ENCODE peak calls at places on chromosomes 4 and X, in six cellular contexts. C, H, M, G, K and U are unnamed samples.

GRCh38 chrX:460116-460515 is 73.4 kb upstream of the PPP2R3B start:
- DNase-seq in C (no peak), H (no peak), M (no peak), G (no peak), K (no peak), U (no peak)

GRCh38 chr4:2797545-2798305 is 4.8 kb downstream of the SH3BP2 start:
- DNase-seq in C (no peak), H (no peak), M (peak; percentile 58), G (no peak), K (no peak), U (peak; percentile 40)

GRCh38 chrX:6645216-6645615 is 110.3 kb upstream of the VCX3A start:
- DNase-seq in C (no peak), H (no peak), M (no peak), G (no peak), K (no peak), U (no peak)

GRCh38 chrX:13463608-13464007 is 105.8 kb upstream of the EGFL6 start:
- DNase-seq in C (peak; percentile 98), H (no peak), M (no peak), G (no peak), K (no peak), U (no peak)

GRCh38 chr4:168551945-168552695 is 55.3 kb downstream of the PALLD start:
- DNase-seq in C (no peak), H (no peak), M (peak; percentile 24), G (no peak), K (no peak), U (no peak)

GRCh38 chrX:131723646-131724045 is 179.8 kb downstream of the OR13H1 start:
- DNase-seq in C (no peak), H (no peak), M (no peak), G (peak; percentile 9), K (no peak), U (no peak)

GRCh38 chr4:48799157-48799556 is 19.1 kb upstream of the FRYL start:
- DNase-seq in C (no peak), H (no peak), M (no peak), G (no peak), K (no peak), U (no peak)

GRCh38 chr4:47084795-47085194 is 53.4 kb downstream of the GABRB1 start:
- DNase-seq in C (no peak), H (no peak), M (no peak), G (no peak), K (no peak), U (no peak)

GRCh38 chrX:16722481-16722880 is 3.1 kb downstream of the SYAP1 start:
- DNase-seq in C (peak; percentile 15), H (no peak), M (no peak), G (no peak), K (no peak), U (no peak)

GRCh38 chr4:151408630-151409469 is at the start of gene FHIP1A:
- DNase-seq in C (peak; percentile 53), H (peak; percentile 65), M (peak; percentile 86), G (peak; percentile 96), K (peak; percentile 71), U (peak; percentile 82)

GRCh38 chr4:32748498-32748897 is 2028.3 kb downstream of the PCDH7 start:
- DNase-seq in C (no peak), H (no peak), M (no peak), G (no peak), K (no peak), U (no peak)

GRCh38 chr4:112287258-112287873 is 1.7 kb upstream of the TIFA start:
- DNase-seq in C (no peak), H (no peak), M (peak; percentile 33), G (no peak), K (no peak), U (no peak)

GRCh38 chr4:99634742-99635360 is 22.8 kb downstream of the C4orf54 start:
- DNase-seq in C (no peak), H (no peak), M (no peak), G (no peak), K (no peak), U (no peak)

GRCh38 chr4:188495169-188495568 is 355.9 kb downstream of the TRIML1 start:
- DNase-seq in C (no peak), H (no peak), M (no peak), G (no peak), K (no peak), U (no peak)

GRCh38 chrX:79366888-79367749 is at the start of gene ITM2A:
- DNase-seq in C (no peak), H (peak; percentile 22), M (peak; percentile 64), G (peak; percentile 32), K (peak; percentile 63), U (peak; percentile 52)

GRCh38 chrX:83934220-83934619 is 73.3 kb downstream of the CYLC1 start:
- DNase-seq in C (no peak), H (no peak), M (no peak), G (peak; percentile 0), K (no peak), U (no peak)

GRCh38 chr4:125101706-125102105 is 213.0 kb upstream of the FAT4 start:
- DNase-seq in C (no peak), H (no peak), M (no peak), G (no peak), K (no peak), U (no peak)

GRCh38 chrX:137227164-137227563 is 193.4 kb upstream of the GPR101 start:
- DNase-seq in C (no peak), H (no peak), M (no peak), G (no peak), K (no peak), U (no peak)

GRCh38 chrX:40085086-40085551 is 12.6 kb downstream of the BCOR start:
- DNase-seq in C (peak; percentile 86), H (no peak), M (no peak), G (no peak), K (no peak), U (no peak)

GRCh38 chr4:145618210-145618911 is 824 bp upstream of the MMAA start:
- DNase-seq in C (no peak), H (no peak), M (no peak), G (no peak), K (no peak), U (peak; percentile 5)

GRCh38 chr4:164287173-164287572 is 466.8 kb upstream of the SMIM31 start:
- DNase-seq in C (no peak), H (no peak), M (no peak), G (no peak), K (no peak), U (no peak)

GRCh38 chr4:85499573-85499972 is 24.6 kb downstream of the ARHGAP24 start:
- DNase-seq in C (no peak), H (no peak), M (no peak), G (no peak), K (no peak), U (no peak)
- H3K4me1 ChIP-seq in C (peaks cover 2% of the 10 kb centered on the region), H (no peaks in the 10 kb centered on the region), M (no peaks in the 10 kb centered on the region), G (peaks cover 11% of the 10 kb centered on the region), K (peaks cover 33% of the 10 kb centered on the region), U (no peaks in the 10 kb centered on the region)

DNA sequence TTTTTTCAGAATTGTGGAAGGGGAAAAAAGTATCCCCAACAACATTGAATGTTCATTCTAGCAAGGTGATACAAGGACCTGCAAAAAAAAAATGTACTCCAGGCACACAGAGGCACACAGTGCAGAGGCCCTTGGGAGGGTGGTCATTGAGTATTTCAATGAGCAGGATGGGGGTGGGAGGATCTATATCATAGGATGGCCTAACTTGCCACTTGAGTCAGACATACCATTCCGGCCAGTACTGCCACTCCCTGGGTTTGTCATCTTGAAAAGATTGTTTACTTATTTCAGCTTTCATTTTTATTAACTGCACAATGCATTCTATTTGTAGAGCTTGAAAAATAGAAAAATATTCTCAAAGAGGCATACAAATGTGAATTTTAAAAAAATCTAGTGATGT is 18.7 kb downstream of the ZNF595 start:
- DNase-seq in C (no peak), H (no peak), M (no peak), G (no peak), K (no peak), U (no peak)
- H3K9me3 ChIP-seq in C (peaks cover 42% of the 10 kb centered on the region), H (peaks cover 35% of the 10 kb centered on the region), M (peaks cover 18% of the 10 kb centered on the region), G (no peaks in the 10 kb centered on the region), K (peaks cover 84% of the 10 kb centered on the region), U (peaks cover 25% of the 10 kb centered on the region)

DNA sequence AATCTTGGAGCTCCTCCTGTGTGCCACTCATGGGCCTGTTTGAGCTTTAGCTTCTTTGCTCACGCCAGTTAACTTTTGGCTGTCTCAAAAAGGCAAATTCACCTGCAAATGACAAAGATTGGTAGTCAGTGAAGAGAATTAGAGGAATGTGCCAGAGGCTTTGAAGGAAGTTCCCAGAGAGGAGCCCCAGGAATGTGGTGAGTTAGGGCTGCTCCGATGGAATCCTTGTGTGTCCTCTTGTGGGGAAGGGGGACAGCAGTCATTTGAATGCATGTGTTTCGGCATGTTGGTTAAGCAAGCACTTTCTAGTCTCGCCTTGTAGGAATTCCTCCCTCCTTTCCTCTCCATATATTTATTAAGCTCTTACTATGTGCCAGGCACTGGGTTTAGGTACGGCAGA is 62.9 kb downstream of the ELF4 start:
- DNase-seq in C (no peak), H (no peak), M (no peak), G (no peak), K (no peak), U (no peak)
- H3K36me3 ChIP-seq in C (peaks cover 18% of the 10 kb centered on the region), H (peaks cover 17% of the 10 kb centered on the region), M (peaks cover 5% of the 10 kb centered on the region), G (peaks cover 6% of the 10 kb centered on the region), K (peaks cover 33% of the 10 kb centered on the region), U (peaks cover 21% of the 10 kb centered on the region)

GRCh38 chr4:40179360-40179759 is 17.5 kb upstream of the RHOH start:
- DNase-seq in C (no peak), H (no peak), M (no peak), G (no peak), K (no peak), U (no peak)

GRCh38 chr4:40183615-40184411 is 13.0 kb upstream of the RHOH start:
- DNase-seq in C (no peak), H (no peak), M (no peak), G (no peak), K (no peak), U (no peak)

GRCh38 chr4:40180356-40180755 is 16.5 kb upstream of the RHOH start:
- DNase-seq in C (peak; percentile 88), H (no peak), M (no peak), G (no peak), K (no peak), U (no peak)

GRCh38 chr4:40182979-40183378 is 13.9 kb upstream of the RHOH start:
- DNase-seq in C (no peak), H (no peak), M (no peak), G (no peak), K (no peak), U (no peak)

DNA sequence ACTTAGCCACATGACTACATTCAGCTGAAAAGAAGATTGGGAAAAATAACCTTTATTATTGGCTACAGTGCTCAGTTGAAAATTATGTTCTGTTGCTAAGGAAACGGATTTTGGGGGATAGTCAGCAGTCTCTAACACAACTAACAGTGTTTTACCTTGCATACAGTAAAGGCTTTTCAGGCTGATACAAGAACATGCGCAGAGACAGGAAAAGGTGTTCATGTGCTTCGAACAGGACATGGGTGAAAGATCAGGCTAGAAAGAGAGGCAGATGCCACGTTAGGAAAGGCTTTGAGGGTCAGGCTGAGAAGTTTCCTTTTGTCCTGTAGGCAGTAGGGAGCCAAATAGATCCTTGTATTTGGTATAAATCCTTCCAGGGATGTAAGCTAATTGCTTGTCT is 14.8 kb upstream of the RHOH start:
- DNase-seq in C (no peak), H (no peak), M (no peak), G (no peak), K (no peak), U (no peak)
- H3K4me1 ChIP-seq in C (no peaks in the 10 kb centered on the region), H (peaks cover 17% of the 10 kb centered on the region), M (peaks cover 28% of the 10 kb centered on the region), G (no peaks in the 10 kb centered on the region), K (no peaks in the 10 kb centered on the region), U (peaks cover 3% of the 10 kb centered on the region)

DNA sequence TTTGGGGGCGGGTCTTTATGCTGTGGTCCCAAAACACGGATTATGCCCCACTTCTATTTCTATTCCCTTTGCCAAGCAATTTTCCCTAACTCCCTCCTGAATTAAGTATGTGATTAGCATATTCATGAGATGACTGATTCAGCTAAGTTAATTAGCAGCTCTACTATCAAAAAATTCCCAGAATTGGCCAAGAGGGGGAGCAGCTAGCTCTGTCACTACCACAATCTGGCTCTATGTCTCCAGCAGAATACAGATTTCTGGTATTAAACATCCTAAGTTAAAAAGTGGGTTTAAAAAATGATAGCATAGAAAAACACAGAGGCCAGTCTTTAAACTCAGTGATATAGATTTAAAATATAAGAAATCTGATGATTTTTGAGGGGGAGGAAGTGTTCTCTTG is 80.3 kb downstream of the GPC4 start:
- DNase-seq in C (peak; percentile 26), H (no peak), M (no peak), G (peak; percentile 61), K (no peak), U (no peak)
- H3K9me3 ChIP-seq in C (no peaks in the 10 kb centered on the region), H (no peaks in the 10 kb centered on the region), M (no peaks in the 10 kb centered on the region), G (no peaks in the 10 kb centered on the region), K (no peaks in the 10 kb centered on the region), U (no peaks in the 10 kb centered on the region)